ENCODE peak calls at places on chromosomes 3 and 15, in seven cellular contexts. G, A, M, O, D, I and B are unnamed samples. For H3K4me1, the result is how much of the 10 kb centered on the place peaks cover.

GRCh38 chr3:119524931-119525662 is 26.8 kb downstream of the TIMMDC1 start:
- DNase-seq in G (no peak), A (peak), M (no peak), O (no peak), D (no peak), I (no peak), B (no peak)

GRCh38 chr3:151909720-151910405 is 36.4 kb downstream of the SUCNR1 start:
- DNase-seq in G (no peak), A (no peak), M (no peak), O (no peak), D (no peak), I (no peak), B (no peak)

GRCh38 chr15:39574416-39574815 is 6.5 kb upstream of the THBS1 start:
- DNase-seq in G (no peak), A (no peak), M (no peak), O (no peak), D (no peak), I (no peak), B (no peak)

GRCh38 chr3:107065094-107065861 is 312.0 kb upstream of the CCDC54 start:
- DNase-seq in G (no peak), A (peak), M (peak), O (no peak), D (no peak), I (no peak), B (no peak)

GRCh38 chr3:114328345-114328744 is 34.5 kb downstream of the TIGIT start:
- DNase-seq in G (no peak), A (no peak), M (no peak), O (no peak), D (no peak), I (no peak), B (no peak)

GRCh38 chr3:50167069-50167781 is 12.1 kb downstream of the SEMA3F start:
- DNase-seq in G (peak), A (no peak), M (no peak), O (no peak), D (no peak), I (peak), B (no peak)

GRCh38 chr15:80560601-80561025 is 134.5 kb upstream of the ABHD17C start:
- DNase-seq in G (no peak), A (peak), M (no peak), O (no peak), D (no peak), I (no peak), B (no peak)

GRCh38 chr3:5036858-5037257 is 57.6 kb downstream of the BHLHE40 start:
- DNase-seq in G (no peak), A (no peak), M (no peak), O (no peak), D (no peak), I (no peak), B (no peak)

GRCh38 chr3:126529585-126530170 is 5.7 kb downstream of the CHST13 start:
- DNase-seq in G (no peak), A (no peak), M (no peak), O (no peak), D (no peak), I (peak), B (peak)

GRCh38 chr3:150721285-150722130 is 17.8 kb upstream of the ERICH6 start:
- DNase-seq in G (peak), A (peak), M (no peak), O (no peak), D (no peak), I (no peak), B (no peak)

GRCh38 chr3:101195951-101196713 is 124.2 kb downstream of the IMPG2 start:
- DNase-seq in G (no peak), A (peak), M (no peak), O (no peak), D (no peak), I (no peak), B (no peak)

GRCh38 chr15:68365140-68365745 is 66.7 kb downstream of the ITGA11 start:
- DNase-seq in G (peak), A (no peak), M (peak), O (no peak), D (peak), I (no peak), B (no peak)

GRCh38 chr3:13574798-13575451 is 26.0 kb downstream of the FBLN2 start:
- DNase-seq in G (no peak), A (peak), M (peak), O (no peak), D (no peak), I (peak), B (no peak)

GRCh38 chr3:63874769-63875168 is 11.1 kb downstream of the ATXN7 start:
- DNase-seq in G (no peak), A (no peak), M (no peak), O (no peak), D (no peak), I (no peak), B (no peak)

GRCh38 chr3:63875510-63875909 is 11.8 kb downstream of the ATXN7 start:
- DNase-seq in G (no peak), A (no peak), M (no peak), O (no peak), D (no peak), I (no peak), B (no peak)

GRCh38 chr3:63878394-63879089 is 14.9 kb downstream of the ATXN7 start:
- DNase-seq in G (peak), A (no peak), M (no peak), O (no peak), D (no peak), I (no peak), B (no peak)

GRCh38 chr3:63877737-63878393 is 14.2 kb downstream of the ATXN7 start:
- DNase-seq in G (no peak), A (no peak), M (no peak), O (no peak), D (no peak), I (no peak), B (no peak)

DNA sequence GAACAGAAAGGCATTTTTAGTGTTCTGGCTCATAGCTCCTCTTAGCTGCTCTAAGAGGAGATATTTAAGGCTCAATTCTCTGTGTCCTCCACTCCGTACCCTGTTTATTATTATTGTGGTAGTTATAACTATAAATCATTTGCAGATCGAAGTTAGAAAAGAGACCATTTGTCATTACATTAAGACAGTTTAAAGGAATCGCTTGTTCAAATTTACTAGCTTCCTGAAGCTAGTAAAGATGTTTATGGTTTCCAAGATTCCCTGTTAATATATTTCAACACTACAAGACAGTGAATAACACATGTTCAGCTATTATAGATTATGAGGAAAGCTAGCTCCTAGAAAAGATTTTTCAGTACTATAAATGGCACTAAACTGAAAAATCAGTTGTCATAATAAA is 12.6 kb downstream of the ATXN7 start:
- DNase-seq in G (no peak), A (no peak), M (no peak), O (no peak), D (no peak), I (no peak), B (no peak)
- H3K4me1 ChIP-seq in G (under half), A (under half), M (under half), O (under half), D (half or more), I (under half), B (under half)

GRCh38 chr15:52731004-52731403 is 51.8 kb upstream of the ATOSA start:
- DNase-seq in G (no peak), A (no peak), M (no peak), O (no peak), D (no peak), I (no peak), B (no peak)
- H3K4me1 ChIP-seq in G (under half), A (under half), M (under half), O (under half), D (under half), I (under half), B (under half)

DNA sequence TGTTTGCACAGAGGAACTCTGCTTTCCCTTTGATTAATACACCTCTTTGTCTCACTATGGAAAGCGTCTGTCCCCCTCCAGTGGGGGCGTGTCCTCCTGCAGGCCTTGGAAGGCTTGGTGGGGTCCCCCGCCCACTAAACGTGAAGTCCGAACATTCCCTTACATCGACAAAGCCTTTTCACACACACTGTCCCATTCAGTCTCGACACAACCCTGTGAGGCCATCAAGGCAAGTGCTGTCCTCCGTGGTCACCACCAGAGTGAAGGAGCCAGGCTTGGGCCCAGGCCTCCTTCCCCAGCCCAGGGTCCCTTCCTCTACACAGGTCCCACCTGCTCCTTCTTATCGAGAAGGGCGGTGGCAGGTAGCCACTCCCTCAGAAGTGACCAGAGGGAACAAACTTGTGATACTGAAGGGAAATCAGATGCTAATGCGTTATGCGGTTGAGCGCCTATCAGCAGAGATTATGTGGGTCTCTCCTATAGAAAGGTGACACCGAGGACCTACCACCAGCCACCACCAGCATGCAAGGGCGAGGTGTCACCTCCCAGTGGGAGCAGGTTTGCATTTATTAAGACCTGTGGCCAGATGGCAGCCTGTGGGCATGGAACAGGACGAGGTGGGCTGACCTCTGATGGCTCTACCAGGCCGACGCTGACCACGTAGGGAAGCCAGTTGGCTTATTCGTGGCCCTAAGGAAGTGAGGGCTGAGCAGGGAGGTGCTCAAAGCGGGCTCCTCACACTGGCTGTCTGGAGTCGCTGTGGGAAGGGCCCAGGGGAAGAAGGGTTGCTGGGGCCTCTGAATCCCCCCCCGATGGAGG is 6.6 kb downstream of the NRROS start:
- DNase-seq in G (no peak), A (no peak), M (no peak), O (no peak), D (no peak), I (no peak), B (no peak)
- H3K4me1 ChIP-seq in G (under half), A (under half), M (under half), O (under half), D (under half), I (under half), B (under half)

DNA sequence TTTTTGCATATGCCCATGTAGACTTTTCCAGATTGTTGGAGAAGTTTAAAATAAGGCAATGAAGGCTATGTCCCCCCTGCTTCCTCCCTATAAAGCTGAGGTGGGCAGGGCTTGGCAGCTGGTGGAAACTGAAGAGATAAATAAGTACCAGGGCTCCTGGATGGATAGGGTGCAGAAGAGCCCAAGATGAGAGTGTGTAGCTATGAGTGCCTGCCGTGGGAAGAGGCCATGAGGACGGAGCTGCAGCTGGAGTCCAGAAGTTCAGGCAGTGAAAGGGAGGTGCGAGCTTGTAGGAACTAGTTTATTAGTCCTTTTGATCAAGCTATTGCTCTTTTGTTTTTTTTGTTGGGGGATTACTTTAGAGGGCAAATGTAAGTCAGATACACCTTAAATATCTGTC is 52.4 kb downstream of the PHLDB2 start:
- DNase-seq in G (no peak), A (no peak), M (no peak), O (no peak), D (no peak), I (no peak), B (no peak)
- H3K4me1 ChIP-seq in G (under half), A (under half), M (under half), O (under half), D (half or more), I (under half), B (under half)

GRCh38 chr3:175865724-175866123 is 1006.6 kb downstream of the NAALADL2 start:
- DNase-seq in G (no peak), A (no peak), M (no peak), O (no peak), D (no peak), I (no peak), B (no peak)

DNA sequence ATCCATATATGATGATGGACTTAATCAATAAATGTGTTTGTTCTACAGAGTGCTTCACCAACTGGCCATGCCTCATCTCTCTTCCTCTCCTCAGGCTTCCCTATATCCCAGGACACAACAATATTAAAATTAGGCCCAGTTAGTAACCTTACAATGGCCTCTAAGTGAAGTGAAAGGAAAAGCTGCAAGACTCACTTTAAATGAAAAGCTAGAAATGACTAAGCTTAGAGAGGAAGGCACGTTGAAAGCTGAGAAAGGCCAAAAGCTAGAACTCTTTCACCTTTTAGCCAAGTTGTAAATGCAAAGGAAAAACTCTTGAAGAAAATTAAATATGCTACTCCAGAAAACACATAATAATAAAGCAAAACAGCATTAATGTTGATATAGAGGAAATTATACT is 1010.3 kb downstream of the NAALADL2 start:
- DNase-seq in G (no peak), A (no peak), M (no peak), O (no peak), D (no peak), I (no peak), B (no peak)
- H3K4me1 ChIP-seq in G (under half), A (under half), M (under half), O (under half), D (under half), I (under half), B (under half)

GRCh38 chr3:34837848-34838741 is 801.2 kb upstream of the ARPP21 start:
- DNase-seq in G (no peak), A (no peak), M (no peak), O (no peak), D (no peak), I (no peak), B (no peak)

GRCh38 chr3:34843479-34843870 is 795.9 kb upstream of the ARPP21 start:
- DNase-seq in G (no peak), A (peak), M (no peak), O (no peak), D (no peak), I (no peak), B (no peak)

DNA sequence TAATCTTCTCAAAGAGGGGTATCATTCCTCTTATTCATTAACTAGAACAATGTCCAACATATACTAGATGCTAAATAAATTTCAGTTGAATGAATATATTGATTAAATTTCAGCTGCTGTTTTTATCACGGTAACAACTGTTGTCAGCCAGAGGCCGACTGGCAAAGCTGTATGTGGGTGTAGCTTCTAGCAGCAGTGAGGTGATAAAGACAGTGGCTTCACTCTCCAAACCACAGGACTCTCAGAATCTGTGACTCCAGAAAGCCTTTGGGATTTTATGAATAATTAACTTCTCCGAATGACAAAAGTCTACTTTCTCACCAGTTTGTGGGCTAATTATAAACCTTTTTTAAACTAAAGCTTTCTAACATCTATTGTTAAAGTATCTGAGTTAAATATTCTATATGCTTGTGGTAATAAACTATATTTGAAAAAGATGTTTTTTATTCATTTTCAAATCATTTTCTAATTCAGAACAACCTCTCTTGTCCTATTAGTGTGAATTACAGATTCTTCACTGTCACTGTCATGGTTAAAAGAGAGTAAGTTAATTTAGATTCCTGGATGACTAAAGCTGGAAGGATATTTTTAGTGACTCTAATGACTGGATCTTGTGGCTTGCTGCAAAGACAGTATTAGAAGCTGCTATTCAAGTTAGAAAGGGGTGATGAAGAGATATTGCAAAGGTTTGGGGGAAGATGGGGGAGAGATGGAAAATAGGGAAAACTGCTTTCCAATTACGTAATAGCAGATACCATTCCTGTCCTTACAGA is 796.4 kb upstream of the ARPP21 start:
- DNase-seq in G (no peak), A (peak), M (no peak), O (no peak), D (no peak), I (no peak), B (no peak)
- H3K4me1 ChIP-seq in G (under half), A (under half), M (under half), O (under half), D (under half), I (under half), B (under half)

GRCh38 chr15:90101130-90101968 is 919 bp downstream of the IDH2 start:
- DNase-seq in G (peak), A (peak), M (peak), O (no peak), D (peak), I (peak), B (peak)
- H3K4me1 ChIP-seq in G (under half), A (under half), M (under half), O (under half), D (half or more), I (under half), B (under half)

GRCh38 chr3:140588558-140588957 is 89.3 kb upstream of the TRIM42 start:
- DNase-seq in G (no peak), A (peak), M (no peak), O (no peak), D (no peak), I (no peak), B (no peak)
- H3K4me1 ChIP-seq in G (under half), A (under half), M (under half), O (under half), D (under half), I (under half), B (under half)